ENCODE peak calls at places on chromosomes 16 and 17, in four cellular contexts. Y is H1, R is K562, W is HepG2. D is an unnamed sample.

GRCh38 chr17:29368926-29369325 is 21.2 kb upstream of the TAOK1 start:
- DNase-seq in Y (no peak), W (no peak), R (no peak), D (no peak)

GRCh38 chr16:89256651-89257254 is 39.2 kb downstream of the ZNF778 start:
- DNase-seq in W (no peak), Y (no peak), R (no peak), D (no peak)

GRCh38 chr17:49545007-49545660 is 30.5 kb upstream of the NXPH3 start:
- DNase-seq in W (no peak), Y (no peak), R (peak; percentile 6), D (no peak)

GRCh38 chr16:1403036-1403435 is 11.5 kb downstream of the UNKL start:
- DNase-seq in W (no peak), R (no peak), Y (no peak), D (no peak)

GRCh38 chr16:15032547-15033308 is 23.1 kb downstream of the NTAN1 start:
- DNase-seq in W (no peak), Y (no peak), R (no peak), D (no peak)

GRCh38 chr17:59804910-59805381 is 87.8 kb downstream of the TUBD1 start:
- DNase-seq in Y (no peak), W (no peak), R (no peak), D (no peak)

GRCh38 chr17:39738568-39738901 is 797 bp downstream of the GRB7 start:
- DNase-seq in Y (no peak), W (peak; percentile 50), R (peak; percentile 45), D (no peak)

GRCh38 chr17:63984651-63985386 is 12.1 kb upstream of the SCN4A start:
- DNase-seq in R (peak; percentile 48), W (peak; percentile 38), Y (no peak), D (peak; percentile 64)

GRCh38 chr17:75547091-75547490 is 21.6 kb downstream of the LLGL2 start:
- DNase-seq in R (no peak), Y (no peak), W (no peak), D (no peak)

GRCh38 chr16:66517586-66518263 is 32.2 kb downstream of the TK2 start:
- DNase-seq in W (no peak), Y (no peak), R (no peak), D (no peak)

GRCh38 chr16:23494188-23494587 is 16.1 kb downstream of the GGA2 start:
- DNase-seq in Y (no peak), W (no peak), R (peak; percentile 15), D (no peak)

GRCh38 chr16:28277537-28278388 is 14.6 kb upstream of the SBK1 start:
- DNase-seq in R (peak; percentile 82), W (peak; percentile 73), Y (peak; percentile 73), D (peak; percentile 65)

GRCh38 chr17:73586153-73586906 is 57.9 kb downstream of the SDK2 start:
- DNase-seq in Y (no peak), R (no peak), W (no peak), D (no peak)
- TF ChIP-seq FOSL1 in Y (no peak), R (no peak), W (no peak), D (no peak)

GRCh38 chr16:72903176-72903575 is 144.8 kb downstream of the ZFHX3 start:
- DNase-seq in Y (no peak), R (no peak), W (no peak), D (no peak)
- TF ChIP-seq FOSL1 in Y (no peak), R (no peak), W (no peak), D (no peak)

DNA sequence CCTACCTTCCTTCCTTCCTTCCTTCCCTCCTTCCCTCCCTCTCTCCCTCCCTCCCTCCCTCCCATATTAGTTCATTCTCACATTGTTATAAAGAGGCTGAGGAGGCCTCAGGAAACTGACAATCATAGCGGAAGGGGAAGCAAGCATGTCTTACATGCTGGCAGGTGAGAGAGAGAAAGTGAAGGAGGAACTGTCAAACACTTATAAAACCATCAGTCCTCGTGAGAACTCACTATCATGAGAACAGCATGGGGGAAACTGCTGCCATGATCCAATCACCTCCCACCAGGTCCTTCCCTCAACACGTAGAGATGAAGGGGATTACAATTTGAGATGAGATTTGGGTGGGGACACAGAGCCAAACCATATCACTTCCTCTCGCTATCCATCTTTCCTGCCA is 281.6 kb upstream of the FOXF1 start:
- DNase-seq in W (no peak), R (no peak), Y (no peak), D (no peak)
- TF ChIP-seq FOSL1 in W (no peak), R (no peak), Y (no peak), D (no peak)

DNA sequence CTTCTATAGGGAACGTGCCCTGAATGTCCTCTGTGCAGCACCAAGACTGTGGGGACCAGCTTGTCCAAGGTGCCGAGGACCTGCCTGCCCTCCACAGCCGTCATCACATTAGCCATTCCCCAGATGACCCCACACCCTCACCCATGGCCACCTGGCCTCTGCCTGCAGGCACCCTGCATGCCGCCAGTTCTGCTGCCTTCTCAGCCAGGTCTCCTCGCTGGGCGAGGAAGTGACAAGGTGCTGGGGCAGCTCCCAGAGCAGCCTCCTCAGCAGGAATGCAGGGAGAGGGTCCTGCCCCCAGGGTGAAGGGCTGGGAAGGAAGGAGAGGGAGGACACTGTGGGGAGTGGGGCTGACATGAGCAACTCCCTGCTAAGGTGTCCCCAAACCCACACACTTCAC is 18.6 kb upstream of the C16orf78 start:
- DNase-seq in R (no peak), W (no peak), Y (no peak), D (no peak)
- TF ChIP-seq FOSL1 in R (no peak), W (no peak), Y (no peak), D (no peak)

DNA sequence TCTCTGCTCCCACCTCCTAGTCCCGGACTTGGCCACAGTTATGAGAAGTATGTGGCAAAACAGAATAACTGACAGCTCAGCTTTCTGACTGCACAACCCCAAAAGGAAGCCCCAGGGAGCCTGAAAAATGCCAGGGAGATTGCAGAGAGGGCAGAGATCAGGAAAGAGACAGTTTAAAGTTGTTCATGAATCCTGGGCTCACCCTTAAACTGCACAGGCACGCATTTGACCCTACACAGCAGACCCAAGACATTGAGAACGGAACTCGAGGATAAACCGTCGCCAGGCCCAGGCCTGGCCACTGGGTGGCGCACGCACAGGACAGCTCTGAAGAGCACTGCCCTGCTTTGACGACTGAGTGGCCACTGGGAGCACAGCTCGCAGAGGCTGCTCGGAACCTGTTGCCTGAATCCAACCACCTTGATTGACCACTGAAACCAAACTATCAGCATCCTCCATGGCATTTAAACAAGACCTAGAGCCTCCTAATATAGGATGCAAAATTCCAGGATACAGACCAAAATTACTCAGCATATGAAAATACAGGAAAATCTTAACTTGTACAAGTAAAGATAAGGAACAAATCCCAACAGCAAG is 114.0 kb downstream of the C16orf95 start:
- DNase-seq in W (peak; percentile 69), R (peak; percentile 78), Y (peak; percentile 74), D (peak; percentile 85)
- TF ChIP-seq FOSL1 in W (no peak), R (no peak), Y (no peak), D (no peak)

DNA sequence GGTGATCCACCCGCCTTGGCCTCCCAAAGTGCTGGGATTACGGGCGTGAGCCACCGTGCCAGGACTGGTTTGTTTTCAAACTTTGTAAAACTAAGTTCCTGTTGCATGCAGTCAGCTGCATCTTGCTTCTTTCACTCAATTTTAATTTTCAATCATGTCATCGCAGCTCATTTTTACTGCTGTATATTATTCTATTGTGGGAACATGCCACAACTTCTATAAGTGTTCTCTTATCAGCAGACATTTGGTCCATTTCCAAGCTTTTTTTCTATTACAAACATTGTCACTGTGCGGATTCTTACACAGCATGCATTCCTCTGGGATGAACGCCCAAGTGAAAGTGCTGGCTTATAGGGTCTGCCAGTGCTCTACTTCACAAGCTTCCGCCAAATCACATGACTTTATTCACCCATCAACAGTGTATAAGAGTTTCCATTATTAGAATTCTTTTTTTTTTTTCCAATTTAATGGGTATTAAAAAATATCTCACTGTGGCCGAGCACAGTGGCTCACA is 22.7 kb downstream of the GINS3 start:
- DNase-seq in R (no peak), W (no peak), Y (no peak), D (no peak)
- TF ChIP-seq FOSL1 in R (no peak), W (no peak), Y (no peak), D (no peak)